ENCODE peak calls at places on chromosomes 6 and 20, in four cellular contexts. O is GDM1, A is H7, S is H54. L is an unnamed sample.

GRCh38 chr20:43844778-43845614 is 69.7 kb upstream of the TOX2 start:
- DNase-seq in O (no peak), A (no peak), S (peak), L (no peak)

GRCh38 chr20:931401-931800 is 15.3 kb upstream of the ANGPT4 start:
- DNase-seq in O (no peak), A (no peak), S (no peak), L (no peak)

GRCh38 chr20:5886788-5887187 is 63.5 kb downstream of the TRMT6 start:
- DNase-seq in O (no peak), A (no peak), S (no peak), L (no peak)

GRCh38 chr6:33250731-33251130 is 20.9 kb downstream of the VPS52 start:
- DNase-seq in O (no peak), A (no peak), S (no peak), L (no peak)

GRCh38 chr6:2891768-2892170 is 11.3 kb downstream of the SERPINB9 start:
- DNase-seq in O (no peak), A (no peak), S (no peak), L (peak)

GRCh38 chr20:61537239-61537638 is 285.2 kb downstream of the CDH4 start:
- DNase-seq in O (no peak), A (no peak), S (no peak), L (no peak)

GRCh38 chr6:52087498-52087999 is at the start of gene PKHD1:
- DNase-seq in O (no peak), A (peak), S (no peak), L (no peak)

GRCh38 chr6:166045173-166045957 is 122.3 kb downstream of the TBXT start:
- DNase-seq in O (no peak), A (no peak), S (no peak), L (no peak)

GRCh38 chr20:11018668-11019170 is 344.9 kb upstream of the JAG1 start:
- DNase-seq in O (no peak), A (no peak), S (no peak), L (no peak)

GRCh38 chr6:169723991-169724553 is at the start of gene PHF10:
- DNase-seq in O (peak), A (peak), S (no peak), L (peak)

GRCh38 chr6:43500921-43501320 is 9.2 kb downstream of the LRRC73 start:
- DNase-seq in O (no peak), A (peak), S (no peak), L (no peak)

GRCh38 chr6:89180112-89180511 is 34.3 kb downstream of the PM20D2 start:
- DNase-seq in O (no peak), A (no peak), S (no peak), L (no peak)

GRCh38 chr6:7684076-7684475 is 41.8 kb upstream of the BMP6 start:
- DNase-seq in O (no peak), A (no peak), S (no peak), L (no peak)

GRCh38 chr6:6689413-6690143 is 101.1 kb downstream of the LY86 start:
- DNase-seq in O (no peak), A (no peak), S (no peak), L (no peak)

GRCh38 chr6:22322103-22322882 is 25.5 kb upstream of the PRL start:
- DNase-seq in O (no peak), A (no peak), S (no peak), L (no peak)

GRCh38 chr20:53736122-53736756 is 142.6 kb upstream of the ZNF217 start:
- DNase-seq in O (no peak), A (no peak), S (no peak), L (no peak)